ENCODE peak calls at places on chromosome 22, in six cellular contexts. One of them, this sample, is unnamed.

GRCh38 chr22:26610072-26610958 is 7.5 kb downstream of the CRYBB1 start:
- DNase-seq in colonic mucosa: peak
- DNase-seq in heart right ventricle: peak
- DNase-seq in fibroblast of villous mesenchyme: peak
- DNase-seq in astrocyte of the cerebellum: peak
- DNase-seq in PC-3: peak
- DNase-seq in this sample: peak

GRCh38 chr22:24200616-24201212 is 19.4 kb downstream of the SUSD2 start:
- DNase-seq in colonic mucosa: no peak
- DNase-seq in heart right ventricle: no peak
- DNase-seq in fibroblast of villous mesenchyme: peak
- DNase-seq in astrocyte of the cerebellum: peak
- DNase-seq in PC-3: peak
- DNase-seq in this sample: peak

GRCh38 chr22:21778705-21779363 is 43.2 kb upstream of the YPEL1 start:
- DNase-seq in colonic mucosa: no peak
- DNase-seq in heart right ventricle: no peak
- DNase-seq in fibroblast of villous mesenchyme: peak
- DNase-seq in astrocyte of the cerebellum: peak
- DNase-seq in PC-3: no peak
- DNase-seq in this sample: peak

GRCh38 chr22:40525250-40525884 is 111.2 kb downstream of the MRTFA start:
- DNase-seq in colonic mucosa: peak
- DNase-seq in heart right ventricle: peak
- DNase-seq in fibroblast of villous mesenchyme: peak
- DNase-seq in astrocyte of the cerebellum: no peak
- DNase-seq in PC-3: peak
- DNase-seq in this sample: peak

GRCh38 chr22:17339095-17339693 is 30.1 kb upstream of the CECR2 start:
- DNase-seq in colonic mucosa: no peak
- DNase-seq in heart right ventricle: no peak
- DNase-seq in fibroblast of villous mesenchyme: no peak
- DNase-seq in astrocyte of the cerebellum: no peak
- DNase-seq in PC-3: no peak
- DNase-seq in this sample: no peak

GRCh38 chr22:17095538-17095937 is 10.7 kb downstream of the IL17RA start:
- DNase-seq in colonic mucosa: no peak
- DNase-seq in heart right ventricle: no peak
- DNase-seq in fibroblast of villous mesenchyme: no peak
- DNase-seq in astrocyte of the cerebellum: no peak
- DNase-seq in PC-3: no peak
- DNase-seq in this sample: peak

GRCh38 chr22:40729284-40729683 is 50.0 kb downstream of the MCHR1 start:
- DNase-seq in colonic mucosa: no peak
- DNase-seq in heart right ventricle: no peak
- DNase-seq in fibroblast of villous mesenchyme: no peak
- DNase-seq in astrocyte of the cerebellum: no peak
- DNase-seq in PC-3: no peak
- DNase-seq in this sample: no peak

GRCh38 chr22:18023509-18024275 is 669 bp downstream of the MICAL3 start:
- DNase-seq in colonic mucosa: peak
- DNase-seq in heart right ventricle: peak
- DNase-seq in fibroblast of villous mesenchyme: peak
- DNase-seq in astrocyte of the cerebellum: peak
- DNase-seq in PC-3: peak
- DNase-seq in this sample: peak

GRCh38 chr22:17302616-17303015 is 66.6 kb upstream of the CECR2 start:
- DNase-seq in colonic mucosa: no peak
- DNase-seq in heart right ventricle: no peak
- DNase-seq in fibroblast of villous mesenchyme: no peak
- DNase-seq in astrocyte of the cerebellum: no peak
- DNase-seq in PC-3: no peak
- DNase-seq in this sample: no peak

GRCh38 chr22:17728786-17729185 is 45.5 kb downstream of the BID start:
- DNase-seq in colonic mucosa: no peak
- DNase-seq in heart right ventricle: no peak
- DNase-seq in fibroblast of villous mesenchyme: no peak
- DNase-seq in astrocyte of the cerebellum: no peak
- DNase-seq in PC-3: no peak
- DNase-seq in this sample: no peak

GRCh38 chr22:46843691-46844297 is 81.3 kb downstream of the TBC1D22A start:
- DNase-seq in colonic mucosa: no peak
- DNase-seq in heart right ventricle: no peak
- DNase-seq in fibroblast of villous mesenchyme: no peak
- DNase-seq in astrocyte of the cerebellum: no peak
- DNase-seq in PC-3: no peak
- DNase-seq in this sample: peak

GRCh38 chr22:35467788-35468187 is 67.8 kb downstream of the MCM5 start:
- DNase-seq in colonic mucosa: peak
- DNase-seq in heart right ventricle: peak
- DNase-seq in fibroblast of villous mesenchyme: peak
- DNase-seq in astrocyte of the cerebellum: no peak
- DNase-seq in PC-3: no peak
- DNase-seq in this sample: peak

GRCh38 chr22:42442746-42443145 is 10.5 kb upstream of the NFAM1 start:
- DNase-seq in colonic mucosa: no peak
- DNase-seq in heart right ventricle: no peak
- DNase-seq in fibroblast of villous mesenchyme: no peak
- DNase-seq in astrocyte of the cerebellum: no peak
- DNase-seq in PC-3: no peak
- DNase-seq in this sample: no peak

GRCh38 chr22:42444060-42444904 is 12.1 kb upstream of the NFAM1 start:
- DNase-seq in colonic mucosa: peak
- DNase-seq in heart right ventricle: peak
- DNase-seq in fibroblast of villous mesenchyme: peak
- DNase-seq in astrocyte of the cerebellum: peak
- DNase-seq in PC-3: peak
- DNase-seq in this sample: peak

GRCh38 chr22:42446151-42446550 is 13.9 kb upstream of the NFAM1 start:
- DNase-seq in colonic mucosa: no peak
- DNase-seq in heart right ventricle: no peak
- DNase-seq in fibroblast of villous mesenchyme: no peak
- DNase-seq in astrocyte of the cerebellum: no peak
- DNase-seq in PC-3: no peak
- DNase-seq in this sample: no peak

GRCh38 chr22:42440728-42441127 is 8.5 kb upstream of the NFAM1 start:
- DNase-seq in colonic mucosa: no peak
- DNase-seq in heart right ventricle: no peak
- DNase-seq in fibroblast of villous mesenchyme: no peak
- DNase-seq in astrocyte of the cerebellum: no peak
- DNase-seq in PC-3: no peak
- DNase-seq in this sample: no peak

DNA sequence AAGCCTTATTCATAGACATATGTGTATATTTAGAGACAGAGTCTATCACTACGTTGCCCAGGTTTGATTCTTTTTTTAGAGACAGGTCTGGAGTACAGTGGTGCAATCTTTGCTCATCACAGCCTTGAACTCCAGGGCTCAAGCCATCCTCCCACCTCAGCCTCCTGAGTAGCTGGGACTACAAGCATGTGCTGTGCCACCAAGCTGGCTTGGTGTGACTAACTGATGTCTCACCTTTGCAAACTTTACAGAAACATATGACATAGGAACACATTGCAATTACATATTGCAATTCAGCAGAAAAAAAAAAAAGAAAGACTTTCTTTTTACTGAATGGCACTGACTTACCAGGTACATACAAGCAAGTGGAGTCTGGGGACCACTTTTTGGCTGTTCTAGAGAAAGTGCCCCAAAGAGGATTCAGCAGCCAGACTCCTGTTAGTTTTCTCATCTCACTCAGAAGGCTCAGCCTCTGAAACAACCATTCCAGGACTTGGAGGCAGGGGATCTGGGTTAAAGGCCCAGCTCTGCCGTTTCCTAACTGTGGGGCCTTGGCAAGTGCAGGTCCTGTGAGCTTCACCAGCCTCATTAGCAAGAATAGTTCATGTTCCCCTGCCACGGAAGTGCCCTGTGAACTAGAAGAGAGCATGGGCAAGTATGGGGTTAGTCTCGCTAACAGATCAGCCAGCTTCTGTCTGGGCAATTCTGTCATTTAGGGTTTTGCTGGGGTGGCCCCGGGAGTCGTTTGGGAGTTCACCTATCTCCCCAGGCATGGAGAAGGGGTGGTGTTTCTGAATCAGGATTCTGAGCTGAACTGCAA is 11.2 kb upstream of the NFAM1 start:
- DNase-seq in colonic mucosa: no peak
- DNase-seq in heart right ventricle: no peak
- DNase-seq in fibroblast of villous mesenchyme: no peak
- DNase-seq in astrocyte of the cerebellum: no peak
- DNase-seq in PC-3: peak
- DNase-seq in this sample: no peak
- H3K4me3 ChIP-seq in colonic mucosa: peak
- H3K4me3 ChIP-seq in heart right ventricle: peak
- H3K4me3 ChIP-seq in fibroblast of villous mesenchyme: peak
- H3K4me3 ChIP-seq in astrocyte of the cerebellum: peak
- H3K4me3 ChIP-seq in PC-3: peak
- H3K4me3 ChIP-seq in this sample: peak

DNA sequence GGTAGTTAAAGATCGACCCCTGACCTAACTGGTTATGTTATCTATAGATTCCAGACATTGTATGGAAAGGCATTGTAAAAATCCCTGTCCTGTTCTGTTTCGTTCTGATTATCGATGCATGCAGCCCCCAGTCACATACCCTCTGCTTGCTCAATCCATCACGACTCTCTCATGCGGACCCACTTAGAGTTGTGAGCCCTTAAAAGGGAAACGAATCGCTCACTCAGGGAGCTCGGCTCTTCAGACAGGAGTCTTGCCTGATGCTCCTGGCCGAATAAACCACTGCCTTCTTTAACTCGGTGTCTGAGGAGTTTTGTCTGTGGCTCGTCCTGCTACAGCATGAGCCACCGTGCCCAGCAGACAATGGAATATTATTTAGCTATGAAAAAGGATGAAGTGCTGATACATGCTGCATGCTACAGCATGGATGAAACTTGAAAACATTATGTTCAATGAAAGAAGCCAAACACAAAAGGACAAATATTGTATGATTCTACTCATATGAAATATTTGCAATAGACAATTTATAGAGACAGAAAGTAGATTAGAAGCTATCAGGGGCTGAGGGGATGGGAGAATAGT is 12.0 kb upstream of the LGALS2 start:
- DNase-seq in colonic mucosa: no peak
- DNase-seq in heart right ventricle: no peak
- DNase-seq in fibroblast of villous mesenchyme: no peak
- DNase-seq in astrocyte of the cerebellum: no peak
- DNase-seq in PC-3: no peak
- DNase-seq in this sample: no peak
- TF ChIP-seq CTCF in colonic mucosa: no peak
- TF ChIP-seq CTCF in heart right ventricle: no peak
- TF ChIP-seq CTCF in fibroblast of villous mesenchyme: no peak
- TF ChIP-seq CTCF in astrocyte of the cerebellum: no peak
- TF ChIP-seq CTCF in PC-3: no peak
- TF ChIP-seq CTCF in this sample: no peak

DNA sequence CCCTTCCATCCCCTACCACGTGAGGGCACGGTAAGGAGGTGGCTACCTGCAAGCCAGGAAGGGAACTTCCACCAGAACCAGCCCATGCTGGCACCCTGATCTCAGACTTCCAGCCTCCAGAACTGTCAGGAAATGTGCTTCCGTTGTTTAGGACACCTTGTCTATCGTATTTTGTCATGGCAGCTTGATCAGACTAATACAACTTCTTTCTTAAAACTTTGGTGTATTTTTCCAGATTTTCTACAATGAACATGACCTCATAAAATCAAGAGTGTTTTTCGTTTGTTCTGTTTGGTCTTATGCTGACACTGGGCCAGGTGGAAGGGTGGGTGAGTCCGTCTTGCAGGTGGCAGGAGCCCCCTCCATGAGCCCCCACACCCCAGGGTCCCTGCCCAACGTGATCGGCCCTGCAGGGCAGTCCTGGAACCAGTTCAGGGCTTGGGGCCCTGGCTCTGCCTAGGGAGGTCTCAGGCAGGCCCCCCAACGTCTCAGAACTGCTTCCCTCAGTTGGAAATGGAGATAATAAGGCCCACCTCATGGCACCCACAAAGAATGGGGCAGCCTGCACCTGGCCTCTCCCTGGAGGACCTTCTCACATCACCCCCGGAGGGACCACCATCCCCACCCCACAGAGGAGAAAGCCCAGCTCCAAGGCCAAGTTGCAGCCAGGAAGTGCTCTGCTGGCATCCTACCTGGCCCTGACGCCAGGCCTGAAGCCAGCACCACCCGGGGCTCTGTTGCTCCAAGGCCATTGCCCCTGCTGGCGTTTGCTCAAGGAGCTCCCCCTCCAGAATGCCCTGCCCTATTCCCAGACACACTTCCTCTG is 10.4 kb downstream of the RTN4R start:
- DNase-seq in colonic mucosa: no peak
- DNase-seq in heart right ventricle: no peak
- DNase-seq in fibroblast of villous mesenchyme: no peak
- DNase-seq in astrocyte of the cerebellum: no peak
- DNase-seq in PC-3: no peak
- DNase-seq in this sample: no peak
- H3K4me3 ChIP-seq in colonic mucosa: no peak
- H3K4me3 ChIP-seq in heart right ventricle: no peak
- H3K4me3 ChIP-seq in fibroblast of villous mesenchyme: no peak
- H3K4me3 ChIP-seq in astrocyte of the cerebellum: no peak
- H3K4me3 ChIP-seq in PC-3: no peak
- H3K4me3 ChIP-seq in this sample: no peak

DNA sequence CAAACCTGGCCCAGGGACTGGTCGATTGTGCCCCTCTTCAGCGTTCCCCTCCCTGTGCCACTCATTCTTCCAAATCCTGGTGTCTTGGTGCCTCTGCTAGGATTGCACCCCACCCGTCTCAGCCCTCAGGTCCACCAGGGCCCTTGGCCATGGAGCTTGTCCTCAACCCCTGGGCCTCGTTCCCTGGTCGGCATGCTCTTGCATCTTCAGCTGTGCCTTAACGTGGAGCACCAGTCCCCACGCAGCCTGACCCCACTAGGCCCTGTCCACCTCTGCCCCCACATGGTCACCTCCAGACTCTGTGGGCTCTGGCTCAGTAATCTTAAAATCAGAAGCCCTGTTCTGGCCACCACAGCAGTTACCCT is 61.1 kb downstream of the OSBP2 start:
- DNase-seq in colonic mucosa: no peak
- DNase-seq in heart right ventricle: no peak
- DNase-seq in fibroblast of villous mesenchyme: no peak
- DNase-seq in astrocyte of the cerebellum: no peak
- DNase-seq in PC-3: no peak
- DNase-seq in this sample: no peak
- TF ChIP-seq CTCF in colonic mucosa: no peak
- TF ChIP-seq CTCF in heart right ventricle: no peak
- TF ChIP-seq CTCF in fibroblast of villous mesenchyme: no peak
- TF ChIP-seq CTCF in astrocyte of the cerebellum: no peak
- TF ChIP-seq CTCF in PC-3: no peak
- TF ChIP-seq CTCF in this sample: no peak

GRCh38 chr22:39184586-39185577 is 32.4 kb upstream of the CBX7 start:
- DNase-seq in colonic mucosa: no peak
- DNase-seq in heart right ventricle: no peak
- DNase-seq in fibroblast of villous mesenchyme: peak
- DNase-seq in astrocyte of the cerebellum: no peak
- DNase-seq in PC-3: no peak
- DNase-seq in this sample: peak

GRCh38 chr22:39194098-39194497 is 41.6 kb upstream of the CBX7 start:
- DNase-seq in colonic mucosa: no peak
- DNase-seq in heart right ventricle: no peak
- DNase-seq in fibroblast of villous mesenchyme: no peak
- DNase-seq in astrocyte of the cerebellum: no peak
- DNase-seq in PC-3: no peak
- DNase-seq in this sample: no peak

GRCh38 chr22:39183991-39184585 is 31.6 kb upstream of the CBX7 start:
- DNase-seq in colonic mucosa: no peak
- DNase-seq in heart right ventricle: no peak
- DNase-seq in fibroblast of villous mesenchyme: peak
- DNase-seq in astrocyte of the cerebellum: no peak
- DNase-seq in PC-3: peak
- DNase-seq in this sample: peak

GRCh38 chr22:39185601-39186012 is 33.1 kb upstream of the CBX7 start:
- DNase-seq in colonic mucosa: no peak
- DNase-seq in heart right ventricle: peak
- DNase-seq in fibroblast of villous mesenchyme: peak
- DNase-seq in astrocyte of the cerebellum: no peak
- DNase-seq in PC-3: no peak
- DNase-seq in this sample: peak

GRCh38 chr22:39188809-39189208 is 36.3 kb upstream of the CBX7 start:
- DNase-seq in colonic mucosa: no peak
- DNase-seq in heart right ventricle: no peak
- DNase-seq in fibroblast of villous mesenchyme: no peak
- DNase-seq in astrocyte of the cerebellum: no peak
- DNase-seq in PC-3: no peak
- DNase-seq in this sample: no peak
- H3K4me3 ChIP-seq in colonic mucosa: no peak
- H3K4me3 ChIP-seq in heart right ventricle: no peak
- H3K4me3 ChIP-seq in fibroblast of villous mesenchyme: no peak
- H3K4me3 ChIP-seq in astrocyte of the cerebellum: no peak
- H3K4me3 ChIP-seq in PC-3: no peak
- H3K4me3 ChIP-seq in this sample: no peak